ENCODE peak calls at places on chromosomes 7 and 10, in four cellular contexts. One of them, this sample, is unnamed.

GRCh38 chr10:79502561-79503309 is 9.6 kb upstream of the EIF5AL1 start:
- DNase-seq in heart left ventricle: no peak
- DNase-seq in AG04450: no peak
- DNase-seq in Caco-2: peak
- DNase-seq in this sample: peak

GRCh38 chr10:89129850-89130396 is 77.2 kb downstream of the CH25H start:
- DNase-seq in Caco-2: no peak
- DNase-seq in heart left ventricle: peak
- DNase-seq in AG04450: no peak
- DNase-seq in this sample: no peak

GRCh38 chr7:76086070-76086469 is 38.2 kb downstream of the MDH2 start:
- DNase-seq in heart left ventricle: no peak
- DNase-seq in AG04450: no peak
- DNase-seq in Caco-2: no peak
- DNase-seq in this sample: no peak

GRCh38 chr7:82050792-82051191 is 280.9 kb upstream of the HGF start:
- DNase-seq in heart left ventricle: no peak
- DNase-seq in Caco-2: no peak
- DNase-seq in AG04450: no peak
- DNase-seq in this sample: no peak

GRCh38 chr7:155594961-155595366 is 48.6 kb upstream of the CNPY1 start:
- DNase-seq in Caco-2: peak
- DNase-seq in heart left ventricle: no peak
- DNase-seq in AG04450: no peak
- DNase-seq in this sample: peak

GRCh38 chr7:77657427-77658331 is 38.6 kb upstream of the RSBN1L start:
- DNase-seq in Caco-2: peak
- DNase-seq in AG04450: no peak
- DNase-seq in heart left ventricle: no peak
- DNase-seq in this sample: peak

GRCh38 chr7:55129409-55130078 is 110.7 kb downstream of the EGFR start:
- DNase-seq in AG04450: no peak
- DNase-seq in heart left ventricle: no peak
- DNase-seq in Caco-2: no peak
- DNase-seq in this sample: no peak

GRCh38 chr7:112105584-112106540 is 100.3 kb downstream of the DOCK4 start:
- DNase-seq in heart left ventricle: no peak
- DNase-seq in Caco-2: no peak
- DNase-seq in AG04450: no peak
- DNase-seq in this sample: no peak

GRCh38 chr7:70352088-70352487 is 753.8 kb downstream of the AUTS2 start:
- DNase-seq in heart left ventricle: no peak
- DNase-seq in AG04450: no peak
- DNase-seq in Caco-2: no peak
- DNase-seq in this sample: no peak

GRCh38 chr7:130954918-130955559 is 221.0 kb upstream of the KLF14 start:
- DNase-seq in Caco-2: no peak
- DNase-seq in AG04450: no peak
- DNase-seq in heart left ventricle: no peak
- DNase-seq in this sample: no peak

GRCh38 chr7:85186521-85187241 is at the start of gene SEMA3D:
- DNase-seq in AG04450: peak
- DNase-seq in Caco-2: peak
- DNase-seq in heart left ventricle: peak
- DNase-seq in this sample: peak

GRCh38 chr10:7671121-7671520 is 4.4 kb upstream of the ITIH5 start:
- DNase-seq in AG04450: no peak
- DNase-seq in heart left ventricle: no peak
- DNase-seq in Caco-2: no peak
- DNase-seq in this sample: no peak

GRCh38 chr7:19305698-19306097 is 160.5 kb upstream of the FERD3L start:
- DNase-seq in Caco-2: no peak
- DNase-seq in AG04450: no peak
- DNase-seq in heart left ventricle: no peak
- DNase-seq in this sample: no peak

GRCh38 chr7:43169076-43169475 is 56.6 kb downstream of the HECW1 start:
- DNase-seq in AG04450: no peak
- DNase-seq in heart left ventricle: no peak
- DNase-seq in Caco-2: no peak
- DNase-seq in this sample: no peak

GRCh38 chr7:43163885-43164284 is 51.4 kb downstream of the HECW1 start:
- DNase-seq in AG04450: no peak
- DNase-seq in heart left ventricle: no peak
- DNase-seq in Caco-2: no peak
- DNase-seq in this sample: no peak

GRCh38 chr7:43164757-43165156 is 52.3 kb downstream of the HECW1 start:
- DNase-seq in Caco-2: no peak
- DNase-seq in AG04450: peak
- DNase-seq in heart left ventricle: no peak
- DNase-seq in this sample: no peak

GRCh38 chr7:43170571-43170970 is 58.1 kb downstream of the HECW1 start:
- DNase-seq in heart left ventricle: no peak
- DNase-seq in AG04450: no peak
- DNase-seq in Caco-2: no peak
- DNase-seq in this sample: no peak

GRCh38 chr7:43166686-43167085 is 54.2 kb downstream of the HECW1 start:
- DNase-seq in AG04450: no peak
- DNase-seq in heart left ventricle: no peak
- DNase-seq in Caco-2: no peak
- DNase-seq in this sample: no peak
- TF ChIP-seq CTCF in AG04450: no peak
- TF ChIP-seq CTCF in heart left ventricle: no peak
- TF ChIP-seq CTCF in Caco-2: no peak
- TF ChIP-seq CTCF in this sample: no peak

DNA sequence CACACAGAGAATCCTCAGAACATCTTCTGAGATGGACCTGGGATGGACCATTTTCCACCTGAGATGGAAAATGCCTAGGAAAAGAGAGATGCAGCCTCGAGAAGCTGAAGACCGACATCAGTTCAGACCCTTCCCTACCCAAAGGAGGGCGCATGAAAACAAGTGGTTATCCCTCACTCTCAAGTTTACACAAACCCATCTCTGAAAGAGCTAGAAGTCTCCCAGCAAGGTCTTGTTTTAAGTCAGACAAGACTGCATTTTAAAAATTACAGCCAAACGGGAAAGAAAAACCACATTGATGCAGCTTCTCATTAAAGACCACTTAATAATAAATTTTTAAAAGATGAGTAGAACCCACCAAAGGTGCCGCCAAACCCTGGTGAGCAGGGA is 1.3 kb downstream of the RAPGEF5 start:
- DNase-seq in AG04450: no peak
- DNase-seq in heart left ventricle: no peak
- DNase-seq in Caco-2: no peak
- DNase-seq in this sample: no peak
- TF ChIP-seq CTCF in AG04450: no peak
- TF ChIP-seq CTCF in heart left ventricle: no peak
- TF ChIP-seq CTCF in Caco-2: no peak
- TF ChIP-seq CTCF in this sample: no peak

GRCh38 chr7:135160858-135161653 is 9.5 kb downstream of the CYREN start:
- DNase-seq in heart left ventricle: peak
- DNase-seq in Caco-2: no peak
- DNase-seq in AG04450: no peak
- DNase-seq in this sample: no peak
- TF ChIP-seq CTCF in heart left ventricle: no peak
- TF ChIP-seq CTCF in Caco-2: no peak
- TF ChIP-seq CTCF in AG04450: no peak
- TF ChIP-seq CTCF in this sample: no peak

DNA sequence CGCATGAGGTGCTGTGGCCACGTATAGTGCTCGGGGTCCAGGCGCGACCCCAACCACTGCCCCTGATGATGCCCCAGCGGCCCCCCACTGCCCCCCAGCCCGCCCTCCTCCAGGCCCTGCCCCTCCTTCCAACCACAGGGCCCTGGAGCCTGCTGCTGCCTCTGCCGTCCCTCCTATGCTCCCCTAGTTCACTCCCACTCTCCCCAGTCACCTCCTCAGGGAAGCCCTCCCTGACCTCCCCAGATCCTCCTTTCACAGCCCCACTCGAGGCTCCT is 93.8 kb downstream of the UNCX start:
- DNase-seq in AG04450: no peak
- DNase-seq in heart left ventricle: no peak
- DNase-seq in Caco-2: no peak
- DNase-seq in this sample: no peak
- TF ChIP-seq CTCF in AG04450: no peak
- TF ChIP-seq CTCF in heart left ventricle: no peak
- TF ChIP-seq CTCF in Caco-2: no peak
- TF ChIP-seq CTCF in this sample: no peak

GRCh38 chr7:68725843-68726242 is 872.4 kb upstream of the AUTS2 start:
- DNase-seq in Caco-2: no peak
- DNase-seq in heart left ventricle: no peak
- DNase-seq in AG04450: no peak
- DNase-seq in this sample: no peak
- TF ChIP-seq CTCF in Caco-2: no peak
- TF ChIP-seq CTCF in heart left ventricle: no peak
- TF ChIP-seq CTCF in AG04450: peak
- TF ChIP-seq CTCF in this sample: no peak

GRCh38 chr7:27096756-27097514 is 1.1 kb upstream of the HOXA1 start:
- DNase-seq in Caco-2: peak
- DNase-seq in AG04450: no peak
- DNase-seq in heart left ventricle: no peak
- DNase-seq in this sample: no peak
- TF ChIP-seq CTCF in Caco-2: no peak
- TF ChIP-seq CTCF in AG04450: peak
- TF ChIP-seq CTCF in heart left ventricle: no peak
- TF ChIP-seq CTCF in this sample: no peak

GRCh38 chr7:15326044-15326644 is 235.7 kb downstream of the AGMO start:
- DNase-seq in Caco-2: peak
- DNase-seq in heart left ventricle: no peak
- DNase-seq in AG04450: peak
- DNase-seq in this sample: no peak
- TF ChIP-seq CTCF in Caco-2: peak
- TF ChIP-seq CTCF in heart left ventricle: peak
- TF ChIP-seq CTCF in AG04450: peak
- TF ChIP-seq CTCF in this sample: peak

GRCh38 chr10:1360011-1360580 is 303.9 kb downstream of the WDR37 start:
- DNase-seq in heart left ventricle: no peak
- DNase-seq in AG04450: no peak
- DNase-seq in Caco-2: no peak
- DNase-seq in this sample: no peak
- TF ChIP-seq CTCF in heart left ventricle: no peak
- TF ChIP-seq CTCF in AG04450: no peak
- TF ChIP-seq CTCF in Caco-2: no peak
- TF ChIP-seq CTCF in this sample: no peak

GRCh38 chr10:75841266-75841665 is 409.8 kb downstream of the LRMDA start:
- DNase-seq in heart left ventricle: no peak
- DNase-seq in Caco-2: no peak
- DNase-seq in AG04450: no peak
- DNase-seq in this sample: no peak
- TF ChIP-seq CTCF in heart left ventricle: no peak
- TF ChIP-seq CTCF in Caco-2: no peak
- TF ChIP-seq CTCF in AG04450: no peak
- TF ChIP-seq CTCF in this sample: no peak